ENCODE peak calls at places on chromosome 20, in nine cellular contexts. F, T, S, Q, Y, J, M, E and D are unnamed samples.

GRCh38 chr20:17782768-17783167 is 83.0 kb downstream of the BANF2 start:
- DNase-seq in F (no peak), T (no peak), S (no peak), Q (no peak), Y (no peak), J (no peak), M (no peak), E (no peak), D (no peak)

GRCh38 chr20:8777866-8778265 is 291.0 kb upstream of the PLCB4 start:
- DNase-seq in F (no peak), T (no peak), S (no peak), Q (peak), Y (no peak), J (no peak), M (no peak), E (no peak), D (no peak)

GRCh38 chr20:7879883-7880282 is 60.4 kb downstream of the HAO1 start:
- DNase-seq in F (peak), T (no peak), S (peak), Q (no peak), Y (no peak), J (no peak), M (peak), E (no peak), D (no peak)

GRCh38 chr20:953742-954141 is 37.6 kb upstream of the ANGPT4 start:
- DNase-seq in F (no peak), T (no peak), S (no peak), Q (no peak), Y (peak), J (peak), M (peak), E (no peak), D (no peak)

GRCh38 chr20:38723069-38723981 is 961 bp upstream of the SLC32A1 start:
- DNase-seq in F (no peak), T (no peak), S (no peak), Q (no peak), Y (no peak), J (peak), M (no peak), E (no peak), D (no peak)

GRCh38 chr20:38024496-38024895 is 8.8 kb downstream of the TTI1 start:
- DNase-seq in F (no peak), T (no peak), S (no peak), Q (no peak), Y (no peak), J (no peak), M (no peak), E (no peak), D (no peak)

GRCh38 chr20:10619427-10619826 is 54.4 kb downstream of the JAG1 start:
- DNase-seq in F (peak), T (no peak), S (peak), Q (peak), Y (no peak), J (no peak), M (peak), E (peak), D (no peak)

GRCh38 chr20:48826064-48826463 is 1.7 kb downstream of the PREX1 start:
- DNase-seq in F (no peak), T (no peak), S (no peak), Q (no peak), Y (no peak), J (no peak), M (no peak), E (no peak), D (no peak)

GRCh38 chr20:59403261-59403961 is 103.0 kb downstream of the EDN3 start:
- DNase-seq in F (peak), T (peak), S (no peak), Q (no peak), Y (peak), J (peak), M (no peak), E (no peak), D (peak)

GRCh38 chr20:16017656-16018055 is 555.6 kb downstream of the KIF16B start:
- DNase-seq in F (no peak), T (no peak), S (no peak), Q (no peak), Y (no peak), J (no peak), M (no peak), E (no peak), D (no peak)

GRCh38 chr20:59810376-59811187 is 122.9 kb downstream of the SYCP2 start:
- DNase-seq in F (no peak), T (no peak), S (no peak), Q (no peak), Y (no peak), J (no peak), M (no peak), E (no peak), D (no peak)

GRCh38 chr20:16243470-16243869 is 329.8 kb downstream of the KIF16B start:
- DNase-seq in F (no peak), T (no peak), S (no peak), Q (no peak), Y (no peak), J (no peak), M (no peak), E (no peak), D (no peak)

GRCh38 chr20:53488779-53489272 is 104.8 kb downstream of the ZNF217 start:
- DNase-seq in F (no peak), T (no peak), S (no peak), Q (no peak), Y (no peak), J (no peak), M (no peak), E (no peak), D (no peak)

GRCh38 chr20:57482148-57482547 is 42.8 kb downstream of the CTCFL start:
- DNase-seq in F (no peak), T (no peak), S (no peak), Q (no peak), Y (no peak), J (no peak), M (no peak), E (no peak), D (peak)

GRCh38 chr20:11195169-11195568 is 521.4 kb upstream of the JAG1 start:
- DNase-seq in F (peak), T (peak), S (no peak), Q (no peak), Y (no peak), J (no peak), M (no peak), E (no peak), D (no peak)

GRCh38 chr20:3690413-3690812 is 8.6 kb upstream of the ADAM33 start:
- DNase-seq in F (no peak), T (no peak), S (no peak), Q (no peak), Y (no peak), J (no peak), M (no peak), E (no peak), D (no peak)

DNA sequence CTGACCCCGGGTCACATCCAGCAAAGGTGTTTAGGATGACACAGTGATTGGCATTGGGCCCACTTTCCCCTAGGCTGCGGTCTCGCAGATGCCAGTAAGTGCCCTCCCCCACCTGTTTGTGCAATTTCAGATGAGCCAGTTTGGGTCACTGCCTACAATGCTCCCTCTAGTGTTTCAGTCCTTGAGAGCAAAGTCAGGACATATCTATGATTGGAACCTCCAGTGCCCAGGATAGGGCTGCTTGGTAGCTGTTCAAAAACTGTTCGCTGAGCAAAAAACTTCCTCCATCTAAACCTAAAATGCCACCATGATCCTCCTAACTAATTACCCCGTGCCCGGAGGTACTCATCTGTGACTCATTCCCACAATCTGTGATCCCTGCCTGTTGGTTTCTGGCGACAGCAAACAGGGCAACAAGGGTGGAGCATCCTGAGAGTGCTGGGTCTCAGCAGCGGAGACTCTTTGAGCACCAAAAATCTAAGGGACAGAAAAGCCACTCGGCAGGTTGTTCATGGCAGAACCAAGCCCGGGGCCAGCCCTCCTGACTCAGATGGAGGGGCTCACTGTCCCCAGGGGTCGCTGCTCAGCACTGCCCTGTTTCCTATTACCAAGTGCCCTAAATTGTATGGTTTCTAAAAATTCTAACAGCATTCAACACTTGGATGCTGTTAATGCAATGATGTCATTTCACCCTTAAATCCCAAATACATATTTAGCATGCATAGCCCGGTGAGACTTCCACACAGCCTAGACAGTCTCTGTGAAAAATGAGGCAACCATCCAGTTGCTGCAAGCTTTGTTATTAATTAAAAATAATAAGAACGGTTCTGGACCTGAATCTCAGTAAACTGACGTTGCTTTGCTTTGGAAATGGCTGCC is 5.0 kb downstream of the VSX1 start:
- DNase-seq in F (no peak), T (peak), S (no peak), Q (no peak), Y (peak), J (no peak), M (no peak), E (no peak), D (peak)
- TF ChIP-seq CTCF in F (peak), T (peak), S (peak), Q (peak), Y (peak), J (no peak), M (peak), E (no peak), D (no peak)

DNA sequence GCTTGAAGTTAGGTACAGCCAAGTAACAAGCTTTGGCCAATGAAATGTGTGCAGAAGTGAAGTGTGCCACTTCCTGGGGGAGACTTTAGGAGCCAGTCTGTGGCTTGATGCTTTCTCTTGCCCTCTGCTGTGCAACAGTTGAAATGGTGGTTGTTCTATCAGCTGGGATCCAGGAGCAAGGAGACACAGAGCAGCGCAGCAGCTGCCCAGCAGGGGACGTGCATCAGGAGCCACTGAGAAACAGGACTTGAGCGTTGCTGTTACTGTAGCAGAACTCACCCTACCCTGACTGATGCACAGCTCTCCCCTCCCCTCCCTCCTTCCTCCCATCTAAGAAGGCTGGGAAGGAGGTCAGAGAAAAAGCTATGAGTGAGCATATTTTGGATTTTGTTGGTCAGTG is 18.9 kb upstream of the CCN5 start:
- DNase-seq in F (no peak), T (no peak), S (no peak), Q (no peak), Y (no peak), J (no peak), M (no peak), E (no peak), D (no peak)
- TF ChIP-seq CTCF in F (no peak), T (no peak), S (no peak), Q (peak), Y (no peak), J (no peak), M (peak), E (peak), D (no peak)

DNA sequence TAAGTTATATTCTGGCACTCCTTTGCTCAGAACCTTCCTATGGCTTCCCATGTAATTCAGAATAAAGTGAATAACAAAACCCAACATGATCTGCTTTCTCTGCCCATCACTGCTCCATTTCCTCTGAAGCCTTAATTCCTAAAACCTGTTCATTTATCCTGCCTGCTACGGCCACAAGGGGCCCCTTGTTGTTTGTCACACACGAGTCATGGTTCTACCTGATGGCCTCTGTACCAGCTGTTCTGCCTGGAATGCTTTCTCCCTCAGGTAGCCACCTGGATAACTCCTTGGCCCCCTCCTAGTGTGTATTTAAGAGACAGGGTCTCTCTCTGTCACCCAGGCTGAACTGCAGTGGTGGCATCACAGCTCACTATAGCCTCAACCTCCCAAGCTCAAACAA is 26.8 kb downstream of the ERGIC3 start:
- DNase-seq in F (peak), T (peak), S (no peak), Q (no peak), Y (peak), J (no peak), M (no peak), E (no peak), D (peak)
- TF ChIP-seq CTCF in F (peak), T (peak), S (peak), Q (no peak), Y (peak), J (peak), M (peak), E (peak), D (peak)

GRCh38 chr20:61385316-61385715 is 133.3 kb downstream of the CDH4 start:
- DNase-seq in F (no peak), T (no peak), S (no peak), Q (no peak), Y (no peak), J (no peak), M (no peak), E (no peak), D (no peak)
- TF ChIP-seq CTCF in F (no peak), T (no peak), S (no peak), Q (no peak), Y (no peak), J (no peak), M (no peak), E (no peak), D (no peak)

GRCh38 chr20:31937820-31938219 is 14.0 kb downstream of the PDRG1 start:
- DNase-seq in F (no peak), T (no peak), S (no peak), Q (no peak), Y (no peak), J (no peak), M (no peak), E (no peak), D (no peak)

GRCh38 chr20:31936430-31936829 is 15.4 kb downstream of the PDRG1 start:
- DNase-seq in F (no peak), T (no peak), S (no peak), Q (no peak), Y (no peak), J (no peak), M (no peak), E (no peak), D (no peak)

GRCh38 chr20:31934491-31934890 is 17.4 kb downstream of the PDRG1 start:
- DNase-seq in F (no peak), T (no peak), S (no peak), Q (no peak), Y (no peak), J (no peak), M (no peak), E (no peak), D (no peak)

GRCh38 chr20:31933698-31934097 is 18.1 kb downstream of the PDRG1 start:
- DNase-seq in F (no peak), T (no peak), S (no peak), Q (no peak), Y (no peak), J (no peak), M (no peak), E (no peak), D (no peak)

DNA sequence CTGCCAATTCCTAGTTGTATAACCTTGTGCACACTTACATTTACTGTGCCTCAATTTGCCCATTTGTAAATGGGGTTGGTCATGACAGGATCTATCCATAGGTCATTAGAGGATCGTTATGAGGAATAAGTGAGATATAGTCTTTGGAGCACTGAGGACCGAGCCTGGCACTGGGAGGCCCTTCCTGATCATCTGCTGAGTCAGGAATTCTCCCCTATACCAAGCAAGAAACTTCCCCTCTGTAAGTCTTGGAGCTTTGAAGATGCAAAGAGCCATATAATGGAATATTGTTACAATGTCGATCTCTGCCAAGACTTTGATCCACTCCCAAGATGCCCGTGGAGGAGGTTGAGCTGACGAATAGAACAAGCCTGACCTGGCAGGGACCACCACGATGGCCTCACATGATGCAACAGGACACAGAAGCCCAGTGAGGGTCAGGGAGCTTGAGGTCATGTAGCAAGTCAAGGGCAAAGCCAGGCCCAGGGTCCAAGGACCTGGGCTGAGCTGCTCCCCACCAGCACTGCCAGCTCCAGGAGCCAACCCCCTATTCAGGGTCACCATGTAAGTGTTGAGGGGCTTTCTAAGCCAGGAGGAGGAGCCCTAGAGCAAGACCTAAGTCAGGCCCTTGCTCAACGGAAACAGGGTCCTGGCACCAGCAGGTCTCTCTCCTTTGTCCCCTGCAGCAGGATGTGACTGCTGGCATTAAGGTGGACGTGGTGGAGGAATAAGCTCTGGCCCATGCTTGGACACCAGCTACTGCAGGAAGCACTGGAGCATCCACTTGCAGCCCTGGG is 16.7 kb downstream of the PDRG1 start:
- DNase-seq in F (no peak), T (no peak), S (no peak), Q (no peak), Y (no peak), J (peak), M (no peak), E (no peak), D (no peak)
- TF ChIP-seq CTCF in F (no peak), T (no peak), S (no peak), Q (no peak), Y (no peak), J (no peak), M (peak), E (no peak), D (no peak)

DNA sequence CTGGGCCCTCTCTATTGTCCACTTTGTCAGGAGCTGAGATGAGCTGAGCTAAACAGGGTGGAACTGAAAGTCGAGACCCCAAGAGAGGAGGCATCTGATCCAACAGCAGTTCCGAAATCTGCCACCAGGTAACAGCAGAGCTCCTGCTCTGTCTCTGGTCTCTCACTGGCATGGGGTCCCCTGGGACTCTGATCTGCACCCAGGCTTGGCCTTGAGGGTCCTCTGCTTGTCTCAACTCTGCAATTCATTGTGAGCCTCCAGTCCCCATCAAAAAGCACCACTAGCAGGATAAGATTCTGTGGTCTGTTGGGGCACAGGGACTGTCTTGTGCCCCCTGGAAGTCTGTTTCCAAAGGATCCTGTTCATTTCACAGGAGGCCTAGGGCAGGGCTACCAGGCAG is 62.5 kb upstream of the TOP1 start:
- DNase-seq in F (no peak), T (no peak), S (no peak), Q (no peak), Y (no peak), J (peak), M (no peak), E (no peak), D (no peak)
- TF ChIP-seq CTCF in F (no peak), T (no peak), S (peak), Q (peak), Y (no peak), J (peak), M (peak), E (peak), D (peak)

DNA sequence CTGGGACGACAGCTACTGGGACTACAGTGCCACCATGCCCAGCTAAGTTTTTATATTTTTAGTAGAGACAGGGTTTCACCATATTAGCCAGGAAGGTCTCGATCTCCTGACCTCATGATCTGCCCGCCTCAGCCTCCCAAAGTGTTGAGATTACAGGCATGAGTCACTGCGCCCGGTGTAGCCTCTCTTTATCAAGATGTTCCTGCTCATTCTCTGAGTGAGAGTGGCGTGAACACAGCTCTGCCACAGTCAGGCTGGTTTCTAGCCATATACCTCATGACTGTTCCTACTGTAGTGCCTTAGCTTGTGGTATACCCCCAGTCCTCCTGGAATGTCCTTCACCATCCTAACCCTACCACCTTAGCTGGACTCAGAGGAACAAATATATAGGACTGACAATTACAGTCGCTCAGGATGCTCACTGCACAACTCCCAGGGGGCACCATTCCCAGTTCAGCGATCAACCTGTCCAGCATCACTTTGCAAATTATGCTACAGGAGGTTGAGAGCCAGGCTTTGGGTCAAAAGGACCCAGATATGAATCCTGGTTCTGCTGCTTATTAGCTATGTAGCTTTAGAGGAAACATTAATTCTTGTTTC is 86.3 kb downstream of the CHMP4B start:
- DNase-seq in F (no peak), T (no peak), S (no peak), Q (no peak), Y (no peak), J (peak), M (no peak), E (no peak), D (peak)
- TF ChIP-seq CTCF in F (no peak), T (peak), S (no peak), Q (no peak), Y (no peak), J (peak), M (no peak), E (no peak), D (peak)

GRCh38 chr20:63750807-63751470 is 11.4 kb downstream of the SLC2A4RG start:
- DNase-seq in F (no peak), T (no peak), S (no peak), Q (no peak), Y (no peak), J (no peak), M (no peak), E (no peak), D (no peak)

GRCh38 chr20:63754008-63754407 is 14.4 kb downstream of the SLC2A4RG start:
- DNase-seq in F (peak), T (no peak), S (no peak), Q (no peak), Y (no peak), J (no peak), M (no peak), E (no peak), D (no peak)

GRCh38 chr20:63751471-63752271 is 12.1 kb downstream of the SLC2A4RG start:
- DNase-seq in F (peak), T (no peak), S (no peak), Q (no peak), Y (no peak), J (no peak), M (no peak), E (no peak), D (no peak)

GRCh38 chr20:63753381-63753780 is 13.8 kb downstream of the SLC2A4RG start:
- DNase-seq in F (no peak), T (no peak), S (no peak), Q (no peak), Y (no peak), J (no peak), M (no peak), E (no peak), D (no peak)

GRCh38 chr20:63752411-63753101 is 13.0 kb downstream of the SLC2A4RG start:
- DNase-seq in F (no peak), T (no peak), S (no peak), Q (no peak), Y (no peak), J (no peak), M (no peak), E (no peak), D (no peak)
- TF ChIP-seq CTCF in F (no peak), T (no peak), S (no peak), Q (no peak), Y (no peak), J (no peak), M (no peak), E (no peak), D (peak)

GRCh38 chr20:26308961-26309360 is 612.3 kb upstream of the ZNF337 start:
- DNase-seq in F (no peak), T (no peak), S (no peak), Q (no peak), Y (no peak), J (no peak), M (no peak), E (no peak), D (no peak)
- TF ChIP-seq CTCF in F (no peak), T (no peak), S (no peak), Q (no peak), Y (no peak), J (no peak), M (no peak), E (no peak), D (no peak)

GRCh38 chr20:24670341-24670821 is 201.0 kb downstream of the SYNDIG1 start:
- DNase-seq in F (no peak), T (no peak), S (no peak), Q (no peak), Y (no peak), J (no peak), M (no peak), E (no peak), D (no peak)
- TF ChIP-seq CTCF in F (no peak), T (no peak), S (no peak), Q (no peak), Y (no peak), J (no peak), M (no peak), E (no peak), D (no peak)